ENCODE peak calls at places on chromosomes 6 and 20, in nine cellular contexts. K is heart right ventricle; M is CD8-positive, alpha-beta memory T cell; A is GM23338; H is SK-N-SH; V is lower lobe of right lung; W is tibial nerve; E is neural progenitor cell; D is H9. R is an unnamed sample. For H3K4me1, the result is how much of the 10 kb centered on the place peaks cover.

GRCh38 chr6:7986219-7986618 is 75.6 kb upstream of the TXNDC5 start:
- DNase-seq in K (no peak), M (no peak), A (no peak), H (no peak), V (no peak), W (no peak), E (no peak), D (no peak), R (no peak)

GRCh38 chr6:124677874-124678273 is 284.4 kb upstream of the RNF217 start:
- DNase-seq in K (no peak), M (no peak), A (no peak), H (no peak), V (no peak), W (no peak), E (no peak), D (no peak), R (no peak)

GRCh38 chr20:45969712-45970634 is 2.0 kb downstream of the ZNF335 start:
- DNase-seq in K (no peak), M (no peak), A (peak), H (peak), V (no peak), W (no peak), E (peak), D (peak), R (peak)

GRCh38 chr6:142300758-142301251 is 1.0 kb upstream of the ADGRG6 start:
- DNase-seq in K (peak), M (no peak), A (no peak), H (no peak), V (peak), W (peak), E (peak), D (peak), R (no peak)

GRCh38 chr20:40568200-40568599 is 120.8 kb downstream of the MAFB start:
- DNase-seq in K (no peak), M (no peak), A (no peak), H (no peak), V (no peak), W (no peak), E (no peak), D (no peak), R (no peak)

GRCh38 chr20:25984933-25985332 is 288.3 kb upstream of the ZNF337 start:
- DNase-seq in K (peak), M (peak), A (no peak), H (no peak), V (peak), W (no peak), E (no peak), D (no peak), R (peak)

GRCh38 chr20:9407805-9408421 is 106.5 kb upstream of the LAMP5 start:
- DNase-seq in K (peak), M (no peak), A (peak), H (peak), V (no peak), W (peak), E (peak), D (peak), R (peak)

GRCh38 chr6:35147101-35147885 is 6.2 kb upstream of the TCP11 start:
- DNase-seq in K (no peak), M (no peak), A (no peak), H (no peak), V (no peak), W (no peak), E (peak), D (no peak), R (no peak)

GRCh38 chr20:31485450-31486339 is 10.6 kb downstream of the REM1 start:
- DNase-seq in K (peak), M (no peak), A (peak), H (peak), V (peak), W (peak), E (no peak), D (no peak), R (no peak)

GRCh38 chr6:148548065-148548748 is 198.6 kb upstream of the UST start:
- DNase-seq in K (no peak), M (no peak), A (no peak), H (no peak), V (no peak), W (no peak), E (no peak), D (no peak), R (peak)

GRCh38 chr6:75794954-75795739 is 46.1 kb downstream of the MYO6 start:
- DNase-seq in K (no peak), M (no peak), A (no peak), H (no peak), V (no peak), W (no peak), E (no peak), D (no peak), R (no peak)

GRCh38 chr6:9140181-9140580 is 704.8 kb upstream of the SLC35B3 start:
- DNase-seq in K (no peak), M (no peak), A (no peak), H (no peak), V (peak), W (no peak), E (no peak), D (no peak), R (no peak)

GRCh38 chr6:36642913-36643817 is 35.3 kb upstream of the CDKN1A start:
- DNase-seq in K (peak), M (no peak), A (no peak), H (no peak), V (peak), W (peak), E (no peak), D (no peak), R (peak)

GRCh38 chr6:24431045-24431451 is 28.3 kb downstream of the MRS2 start:
- DNase-seq in K (peak), M (no peak), A (peak), H (peak), V (no peak), W (peak), E (peak), D (no peak), R (peak)

GRCh38 chr6:81790034-81790433 is 37.6 kb upstream of the TENT5A start:
- DNase-seq in K (no peak), M (no peak), A (peak), H (no peak), V (no peak), W (no peak), E (peak), D (no peak), R (no peak)

GRCh38 chr6:122696079-122696478 is 83.4 kb upstream of the FABP7 start:
- DNase-seq in K (no peak), M (no peak), A (no peak), H (no peak), V (no peak), W (no peak), E (no peak), D (no peak), R (no peak)

GRCh38 chr20:1322511-1323245 is 6.3 kb downstream of the SDCBP2 start:
- DNase-seq in K (peak), M (no peak), A (no peak), H (no peak), V (no peak), W (no peak), E (no peak), D (no peak), R (no peak)

GRCh38 chr20:35866446-35867202 is 87.7 kb downstream of the SCAND1 start:
- DNase-seq in K (no peak), M (no peak), A (no peak), H (no peak), V (no peak), W (no peak), E (no peak), D (no peak), R (no peak)

GRCh38 chr6:70474751-70475150 is 61.4 kb downstream of the FAM135A start:
- DNase-seq in K (no peak), M (no peak), A (peak), H (no peak), V (no peak), W (no peak), E (peak), D (peak), R (no peak)

GRCh38 chr20:32743237-32744112 is at the start of gene COMMD7:
- DNase-seq in K (peak), M (peak), A (peak), H (peak), V (peak), W (peak), E (peak), D (peak), R (peak)

GRCh38 chr6:130517444-130517931 is 151.7 kb downstream of the TMEM200A start:
- DNase-seq in K (no peak), M (no peak), A (no peak), H (no peak), V (no peak), W (no peak), E (no peak), D (no peak), R (no peak)

GRCh38 chr6:85464722-85465150 is 14.9 kb downstream of the NT5E start:
- DNase-seq in K (no peak), M (no peak), A (no peak), H (no peak), V (no peak), W (no peak), E (no peak), D (no peak), R (no peak)

GRCh38 chr6:56713285-56713684 is 70.6 kb upstream of the DST start:
- DNase-seq in K (peak), M (no peak), A (no peak), H (no peak), V (no peak), W (peak), E (no peak), D (peak), R (no peak)

DNA sequence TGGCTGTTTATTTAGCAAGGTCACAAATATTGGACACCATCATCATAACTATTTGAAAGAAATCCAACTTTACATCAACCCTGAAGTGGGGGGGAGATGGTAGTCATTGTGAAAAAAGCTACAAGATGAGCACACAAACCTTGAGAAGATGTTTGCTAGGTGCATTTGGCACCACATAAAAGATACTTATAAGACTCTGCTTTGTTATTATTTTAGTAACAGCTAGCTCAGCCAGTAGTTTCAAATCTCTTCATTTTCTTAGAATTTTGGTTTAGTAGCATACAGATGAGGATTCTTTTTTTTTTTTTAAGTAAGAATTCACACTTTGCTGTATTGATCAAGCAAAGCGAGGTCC is 14.4 kb downstream of the ADTRP start:
- DNase-seq in K (no peak), M (no peak), A (no peak), H (no peak), V (no peak), W (no peak), E (no peak), D (no peak), R (no peak)
- H3K4me1 ChIP-seq in K (under half), M (under half), A (under half), H (under half), V (under half), W (under half), E (under half), D (under half), R (under half)

GRCh38 chr20:38147166-38147565 is 17.9 kb downstream of the TGM2 start:
- DNase-seq in K (no peak), M (no peak), A (no peak), H (no peak), V (no peak), W (no peak), E (no peak), D (no peak), R (no peak)

GRCh38 chr20:38146156-38146555 is 18.9 kb downstream of the TGM2 start:
- DNase-seq in K (no peak), M (no peak), A (no peak), H (no peak), V (no peak), W (no peak), E (no peak), D (no peak), R (no peak)

GRCh38 chr20:38146628-38147027 is 18.4 kb downstream of the TGM2 start:
- DNase-seq in K (no peak), M (no peak), A (no peak), H (no peak), V (no peak), W (no peak), E (no peak), D (no peak), R (no peak)

GRCh38 chr20:38148328-38149102 is 16.6 kb downstream of the TGM2 start:
- DNase-seq in K (no peak), M (no peak), A (no peak), H (no peak), V (peak), W (no peak), E (no peak), D (no peak), R (no peak)

DNA sequence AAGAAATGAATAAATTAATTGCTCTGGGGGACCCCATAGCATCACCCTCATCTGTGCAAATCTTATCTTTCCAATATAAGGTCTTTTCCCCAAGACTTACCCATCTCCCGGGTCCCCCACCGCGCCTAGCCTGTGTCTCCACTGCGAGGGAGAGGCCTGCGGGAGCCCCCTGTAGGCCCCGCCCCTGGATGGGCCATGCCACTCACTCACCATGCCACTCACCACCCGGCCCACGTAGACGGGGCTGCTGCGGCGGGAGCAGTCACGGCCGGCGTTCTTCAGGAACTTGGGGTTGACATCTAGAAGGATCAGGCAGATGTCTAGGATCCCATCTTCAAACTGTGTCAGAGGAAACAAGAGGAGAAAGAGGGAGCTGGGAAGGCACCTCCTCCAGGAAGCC is 17.3 kb downstream of the TGM2 start:
- DNase-seq in K (no peak), M (no peak), A (no peak), H (no peak), V (peak), W (no peak), E (no peak), D (no peak), R (no peak)
- H3K4me1 ChIP-seq in K (half or more), M (under half), A (under half), H (under half), V (half or more), W (under half), E (under half), D (under half), R (under half)

DNA sequence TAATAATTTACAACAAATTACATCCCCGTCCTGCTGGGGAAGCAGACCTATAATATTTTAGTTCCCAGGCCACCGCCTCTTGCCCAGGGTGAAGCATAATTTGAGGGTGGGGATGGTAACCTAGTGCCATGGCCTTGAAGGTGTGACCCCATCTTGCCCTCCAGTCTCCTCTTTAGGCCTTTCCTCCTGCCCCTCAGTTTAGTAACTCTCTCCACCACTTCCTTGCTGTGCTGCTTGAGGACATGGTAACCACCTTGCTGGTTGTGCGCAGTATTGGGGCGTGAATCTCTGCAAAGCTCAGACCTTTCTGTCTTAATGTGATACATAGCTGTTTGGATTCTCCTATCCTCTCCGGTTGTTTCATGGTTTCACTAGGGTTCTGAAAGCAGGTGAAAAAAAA is 16.6 kb downstream of the SNX9 start:
- DNase-seq in K (no peak), M (no peak), A (no peak), H (no peak), V (no peak), W (no peak), E (no peak), D (no peak), R (no peak)
- H3K4me1 ChIP-seq in K (under half), M (under half), A (under half), H (under half), V (under half), W (half or more), E (under half), D (under half), R (under half)

GRCh38 chr20:37988555-37988954 is 44.7 kb downstream of the TTI1 start:
- DNase-seq in K (no peak), M (no peak), A (no peak), H (no peak), V (no peak), W (no peak), E (no peak), D (no peak), R (no peak)
- H3K4me1 ChIP-seq in K (half or more), M (under half), A (under half), H (half or more), V (half or more), W (half or more), E (under half), D (under half), R (half or more)